ENCODE peak calls at places on chromosome 2, in eight cellular contexts. G is left lung, T is thoracic aorta, L is right lobe of liver, M is H9, R is colonic mucosa, N is ovary, Y is adrenal gland. K is an unnamed sample.

GRCh38 chr2:113829836-113830235 is 60.1 kb upstream of the ACTR3 start:
- DNase-seq in G (no peak), T (no peak), L (no peak), M (no peak), R (no peak), N (no peak), Y (no peak), K (no peak)

GRCh38 chr2:30404354-30405265 is 42.4 kb upstream of the LCLAT1 start:
- DNase-seq in G (no peak), T (no peak), L (no peak), M (peak; percentile 60), R (no peak), N (peak; percentile 66), Y (no peak), K (no peak)

GRCh38 chr2:179268277-179268935 is 3.8 kb upstream of the SESTD1 start:
- DNase-seq in G (no peak), T (no peak), L (no peak), M (no peak), R (no peak), N (no peak), Y (peak; percentile 35), K (peak; percentile 72)

GRCh38 chr2:88188741-88189140 is 18.6 kb downstream of the THNSL2 start:
- DNase-seq in G (no peak), T (no peak), L (no peak), M (no peak), R (no peak), N (no peak), Y (no peak), K (no peak)

GRCh38 chr2:71897145-71897495 is 250.5 kb downstream of the CYP26B1 start:
- DNase-seq in G (no peak), T (no peak), L (no peak), M (no peak), R (no peak), N (no peak), Y (no peak), K (no peak)

GRCh38 chr2:16123881-16124780 is 183.8 kb downstream of the MYCN start:
- DNase-seq in G (no peak), T (no peak), L (no peak), M (no peak), R (peak; percentile 19), N (no peak), Y (no peak), K (no peak)

GRCh38 chr2:163345795-163346573 is 389.8 kb downstream of the FIGN start:
- DNase-seq in G (no peak), T (no peak), L (no peak), M (no peak), R (no peak), N (no peak), Y (no peak), K (peak; percentile 41)

GRCh38 chr2:119468154-119468955 is 36.7 kb downstream of the TMEM37 start:
- DNase-seq in G (no peak), T (no peak), L (no peak), M (no peak), R (no peak), N (no peak), Y (no peak), K (no peak)

GRCh38 chr2:109148347-109148746 is 19.3 kb downstream of the SH3RF3 start:
- DNase-seq in G (no peak), T (no peak), L (no peak), M (no peak), R (no peak), N (no peak), Y (no peak), K (no peak)

GRCh38 chr2:190207929-190208328 is 111.7 kb downstream of the HIBCH start:
- DNase-seq in G (no peak), T (no peak), L (no peak), M (no peak), R (no peak), N (no peak), Y (no peak), K (no peak)

GRCh38 chr2:34729845-34730244 is 1130.7 kb upstream of the FAM98A start:
- DNase-seq in G (no peak), T (no peak), L (no peak), M (no peak), R (no peak), N (no peak), Y (no peak), K (no peak)

GRCh38 chr2:169999041-169999440 is 171.8 kb downstream of the UBR3 start:
- DNase-seq in G (no peak), T (no peak), L (no peak), M (no peak), R (no peak), N (no peak), Y (no peak), K (no peak)

GRCh38 chr2:154452906-154453493 is 245.5 kb upstream of the KCNJ3 start:
- DNase-seq in G (no peak), T (no peak), L (no peak), M (no peak), R (no peak), N (no peak), Y (no peak), K (peak; percentile 3)

GRCh38 chr2:44578401-44579135 is 216.8 kb downstream of the CAMKMT start:
- DNase-seq in G (no peak), T (no peak), L (no peak), M (no peak), R (no peak), N (no peak), Y (no peak), K (peak; percentile 71)

GRCh38 chr2:106068415-106068814 is 125.7 kb downstream of the UXS1 start:
- DNase-seq in G (no peak), T (no peak), L (no peak), M (no peak), R (no peak), N (no peak), Y (no peak), K (no peak)

GRCh38 chr2:41151746-41152145 is 699.9 kb upstream of the SLC8A1 start:
- DNase-seq in G (no peak), T (no peak), L (no peak), M (no peak), R (no peak), N (no peak), Y (no peak), K (no peak)

GRCh38 chr2:150309681-150310080 is 177.8 kb downstream of the RND3 start:
- DNase-seq in G (no peak), T (no peak), L (no peak), M (no peak), R (peak; percentile 82), N (no peak), Y (no peak), K (no peak)

GRCh38 chr2:63569740-63570139 is 18.5 kb downstream of the WDPCP start:
- DNase-seq in G (no peak), T (no peak), L (no peak), M (no peak), R (no peak), N (no peak), Y (no peak), K (no peak)

GRCh38 chr2:235868224-235868623 is 300.0 kb downstream of the GBX2 start:
- DNase-seq in G (no peak), T (no peak), L (no peak), M (no peak), R (no peak), N (no peak), Y (no peak), K (no peak)

GRCh38 chr2:240348522-240348921 is 86.9 kb upstream of the GPC1 start:
- DNase-seq in G (peak; percentile 55), T (no peak), L (no peak), M (no peak), R (no peak), N (no peak), Y (peak; percentile 20), K (no peak)

DNA sequence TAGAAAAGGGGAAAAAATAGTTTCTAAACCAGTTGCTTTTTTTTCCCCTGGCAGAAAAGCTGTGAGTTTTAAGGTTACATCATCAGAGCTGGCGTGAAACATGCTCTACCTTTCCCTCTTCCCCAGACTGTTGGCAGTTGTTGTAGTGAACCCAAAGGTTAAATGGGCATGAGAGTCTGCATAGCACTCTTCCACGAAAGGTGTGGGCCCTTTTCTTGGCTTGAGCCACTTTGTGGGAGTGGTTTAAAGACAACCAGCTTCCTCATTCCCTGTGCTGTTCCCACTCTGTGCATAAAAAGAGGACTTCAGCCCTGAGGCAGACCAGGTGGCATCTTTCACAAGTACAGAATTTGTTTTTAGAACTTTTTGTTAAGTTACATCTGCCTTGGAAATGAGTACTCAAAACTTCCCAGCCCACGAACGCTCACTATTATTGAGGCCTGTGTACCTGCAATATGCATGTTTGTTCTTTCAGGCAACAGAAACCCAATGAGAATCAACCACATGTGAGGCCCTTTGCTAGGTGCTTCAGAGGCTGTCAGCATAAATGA is 243.8 kb downstream of the BABAM2 start:
- DNase-seq in G (no peak), T (no peak), L (peak; percentile 91), M (no peak), R (peak; percentile 89), N (peak; percentile 53), Y (peak; percentile 36), K (no peak)
- H3K27ac ChIP-seq in G (peak overlapping the region; percentile 6), T (no peak overlapping the region), L (peak overlapping the region; percentile 70), M (no peak overlapping the region), R (peak overlapping the region; percentile 45), N (no peak overlapping the region), Y (no peak overlapping the region), K (no peak overlapping the region)

DNA sequence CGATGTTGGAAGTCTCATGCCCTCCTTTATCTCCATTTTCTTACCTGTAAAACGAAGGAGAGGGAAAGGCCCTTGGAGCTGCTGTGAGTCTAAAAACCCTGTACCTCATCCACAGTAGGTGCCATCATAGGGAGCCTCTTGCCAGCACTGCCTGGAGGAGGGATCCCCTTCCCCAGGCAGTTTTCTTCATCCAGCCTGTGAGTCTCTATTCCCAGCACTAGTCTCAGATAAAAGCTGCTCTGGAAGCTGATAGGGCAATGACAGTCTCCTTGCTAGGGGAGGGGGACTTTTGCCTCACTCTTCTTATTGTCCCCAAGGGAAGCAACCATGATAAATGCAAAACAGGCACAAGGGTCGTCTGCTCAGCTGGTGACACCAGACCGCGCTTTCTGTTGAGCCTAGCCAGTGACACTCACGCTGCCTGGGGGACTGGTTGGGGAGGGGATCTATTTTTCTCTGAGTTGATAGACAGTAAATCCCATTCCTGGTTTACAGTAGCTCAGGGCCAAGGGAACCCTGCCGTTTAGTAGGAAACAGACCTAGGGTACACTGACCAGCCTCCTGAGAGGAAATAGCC is 139.5 kb upstream of the NABP1 start:
- DNase-seq in G (no peak), T (no peak), L (no peak), M (no peak), R (no peak), N (no peak), Y (no peak), K (no peak)
- H3K27ac ChIP-seq in G (no peak overlapping the region), T (no peak overlapping the region), L (no peak overlapping the region), M (no peak overlapping the region), R (no peak overlapping the region), N (no peak overlapping the region), Y (no peak overlapping the region), K (no peak overlapping the region)

DNA sequence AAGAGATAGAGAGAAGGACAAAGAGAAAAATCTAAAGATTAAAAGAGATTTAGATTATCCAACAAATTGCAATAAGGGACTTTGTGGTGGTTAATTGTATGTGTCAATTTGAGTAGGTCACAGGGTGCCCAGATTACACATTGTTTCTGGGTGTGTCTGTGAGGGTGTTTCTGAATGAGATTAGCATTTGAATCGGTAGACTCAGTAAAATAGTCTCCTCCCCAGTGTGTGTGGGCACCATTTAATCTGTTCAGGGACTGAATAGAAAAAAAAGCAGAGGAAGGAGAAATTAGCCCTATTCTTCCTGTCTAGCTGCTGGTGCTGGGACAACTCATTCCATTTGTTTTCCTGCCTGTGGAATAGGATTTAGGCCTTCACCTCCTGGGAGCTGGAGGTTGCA is 339.8 kb upstream of the EPHA4 start:
- DNase-seq in G (no peak), T (no peak), L (no peak), M (no peak), R (no peak), N (no peak), Y (no peak), K (no peak)
- H3K27ac ChIP-seq in G (no peak overlapping the region), T (no peak overlapping the region), L (no peak overlapping the region), M (no peak overlapping the region), R (no peak overlapping the region), N (no peak overlapping the region), Y (no peak overlapping the region), K (no peak overlapping the region)

GRCh38 chr2:173191601-173192000 is 116.0 kb downstream of the MAP3K20 start:
- DNase-seq in G (no peak), T (no peak), L (no peak), M (peak; percentile 61), R (no peak), N (no peak), Y (no peak), K (peak; percentile 22)
- H3K27ac ChIP-seq in G (no peak overlapping the region), T (peak overlapping the region; percentile 75), L (no peak overlapping the region), M (peak overlapping the region; percentile 88), R (no peak overlapping the region), N (no peak overlapping the region), Y (no peak overlapping the region), K (no peak overlapping the region)

K was measured in RWPE1.